ENCODE peak calls at places on chromosomes 5 and 9, in five cellular contexts. One of them, this sample, is unnamed.
A peak's percentile ranks its signal among the peaks of the same experiment; 100 is the strongest.

GRCh38 chr5:140588311-140589070 is 23.9 kb downstream of the SLC35A4 start:
- DNase-seq in mammary epithelial cell: no peak
- DNase-seq in occipital lobe: no peak
- DNase-seq in activated T-cell treated with anti-CD3 and anti-CD28 coated beads for 1 hour: no peak
- DNase-seq in GM10248: no peak
- DNase-seq in this sample: no peak

GRCh38 chr5:27906911-27907590 is 868.7 kb upstream of the CDH9 start:
- DNase-seq in activated T-cell treated with anti-CD3 and anti-CD28 coated beads for 1 hour: no peak
- DNase-seq in GM10248: no peak
- DNase-seq in mammary epithelial cell: peak; percentile 72
- DNase-seq in occipital lobe: no peak
- DNase-seq in this sample: no peak

GRCh38 chr5:134523543-134524136 is 1.8 kb upstream of the JADE2 start:
- DNase-seq in occipital lobe: no peak
- DNase-seq in activated T-cell treated with anti-CD3 and anti-CD28 coated beads for 1 hour: no peak
- DNase-seq in mammary epithelial cell: no peak
- DNase-seq in GM10248: no peak
- DNase-seq in this sample: no peak

GRCh38 chr9:83432104-83432627 is 106.0 kb downstream of the FRMD3 start:
- DNase-seq in GM10248: no peak
- DNase-seq in activated T-cell treated with anti-CD3 and anti-CD28 coated beads for 1 hour: no peak
- DNase-seq in mammary epithelial cell: no peak
- DNase-seq in occipital lobe: peak; percentile 12
- DNase-seq in this sample: peak; percentile 51

GRCh38 chr5:110361501-110361900 is 365.0 kb downstream of the TMEM232 start:
- DNase-seq in occipital lobe: no peak
- DNase-seq in activated T-cell treated with anti-CD3 and anti-CD28 coated beads for 1 hour: no peak
- DNase-seq in GM10248: no peak
- DNase-seq in mammary epithelial cell: no peak
- DNase-seq in this sample: no peak

GRCh38 chr5:150488519-150489357 is 19.2 kb upstream of the NDST1 start:
- DNase-seq in mammary epithelial cell: no peak
- DNase-seq in activated T-cell treated with anti-CD3 and anti-CD28 coated beads for 1 hour: no peak
- DNase-seq in occipital lobe: no peak
- DNase-seq in GM10248: no peak
- DNase-seq in this sample: no peak

GRCh38 chr9:114226289-114227055 is 71.1 kb downstream of the COL27A1 start:
- DNase-seq in occipital lobe: no peak
- DNase-seq in activated T-cell treated with anti-CD3 and anti-CD28 coated beads for 1 hour: no peak
- DNase-seq in GM10248: no peak
- DNase-seq in mammary epithelial cell: no peak
- DNase-seq in this sample: no peak

GRCh38 chr9:3828495-3828894 is 302.7 kb upstream of the RFX3 start:
- DNase-seq in occipital lobe: no peak
- DNase-seq in GM10248: no peak
- DNase-seq in mammary epithelial cell: peak; percentile 60
- DNase-seq in activated T-cell treated with anti-CD3 and anti-CD28 coated beads for 1 hour: no peak
- DNase-seq in this sample: no peak

GRCh38 chr9:129341991-129342348 is 163.9 kb upstream of the IER5L start:
- DNase-seq in mammary epithelial cell: no peak
- DNase-seq in activated T-cell treated with anti-CD3 and anti-CD28 coated beads for 1 hour: no peak
- DNase-seq in GM10248: no peak
- DNase-seq in occipital lobe: no peak
- DNase-seq in this sample: no peak

This sample was measured in dorsolateral prefrontal cortex.